ENCODE peak calls at places on chromosome 19, in four cellular contexts. One of them, this sample, is unnamed.

GRCh38 chr19:28537896-28538295 is 675.1 kb downstream of the UQCRFS1 start:
- DNase-seq in transverse colon: no peak
- DNase-seq in CD8-positive, alpha-beta T cell: no peak
- DNase-seq in SJSA1: no peak
- DNase-seq in this sample: no peak

GRCh38 chr19:13817615-13818371 is 22.6 kb downstream of the ZSWIM4 start:
- DNase-seq in SJSA1: no peak
- DNase-seq in CD8-positive, alpha-beta T cell: no peak
- DNase-seq in transverse colon: peak; percentile 87
- DNase-seq in this sample: no peak

GRCh38 chr19:55188620-55189019 is 8.5 kb upstream of the SYT5 start:
- DNase-seq in SJSA1: no peak
- DNase-seq in transverse colon: no peak
- DNase-seq in CD8-positive, alpha-beta T cell: no peak
- DNase-seq in this sample: no peak

GRCh38 chr19:21158523-21159135 is 16.8 kb downstream of the ZNF431 start:
- DNase-seq in SJSA1: no peak
- DNase-seq in CD8-positive, alpha-beta T cell: no peak
- DNase-seq in transverse colon: no peak
- DNase-seq in this sample: peak; percentile 4

GRCh38 chr19:23698711-23699520 is 11.9 kb upstream of the ZNF675 start:
- DNase-seq in transverse colon: peak; percentile 53
- DNase-seq in SJSA1: no peak
- DNase-seq in CD8-positive, alpha-beta T cell: peak; percentile 21
- DNase-seq in this sample: no peak

GRCh38 chr19:55642153-55643002 is 1.1 kb upstream of the ZNF581 start:
- DNase-seq in CD8-positive, alpha-beta T cell: peak; percentile 43
- DNase-seq in SJSA1: no peak
- DNase-seq in transverse colon: peak; percentile 51
- DNase-seq in this sample: no peak

GRCh38 chr19:17209126-17210036 is 5.8 kb upstream of the USE1 start:
- DNase-seq in SJSA1: peak; percentile 80
- DNase-seq in transverse colon: peak; percentile 69
- DNase-seq in CD8-positive, alpha-beta T cell: peak; percentile 35
- DNase-seq in this sample: no peak

GRCh38 chr19:29672933-29673336 is 7.7 kb downstream of the PLEKHF1 start:
- DNase-seq in CD8-positive, alpha-beta T cell: peak; percentile 95
- DNase-seq in SJSA1: no peak
- DNase-seq in transverse colon: peak; percentile 63
- DNase-seq in this sample: no peak

GRCh38 chr19:28532765-28533341 is 680.1 kb downstream of the UQCRFS1 start:
- DNase-seq in transverse colon: no peak
- DNase-seq in CD8-positive, alpha-beta T cell: no peak
- DNase-seq in SJSA1: no peak
- DNase-seq in this sample: no peak

GRCh38 chr19:54430306-54431254 is 15.3 kb downstream of the TTYH1 start:
- DNase-seq in CD8-positive, alpha-beta T cell: peak; percentile 36
- DNase-seq in transverse colon: peak; percentile 37
- DNase-seq in SJSA1: no peak
- DNase-seq in this sample: no peak

GRCh38 chr19:32195706-32196610 is 149.5 kb upstream of the ZNF507 start:
- DNase-seq in SJSA1: peak; percentile 22
- DNase-seq in CD8-positive, alpha-beta T cell: no peak
- DNase-seq in transverse colon: no peak
- DNase-seq in this sample: no peak

GRCh38 chr19:51440846-51441409 is 17.3 kb downstream of the SIGLEC8 start:
- DNase-seq in SJSA1: no peak
- DNase-seq in transverse colon: no peak
- DNase-seq in CD8-positive, alpha-beta T cell: peak; percentile 36
- DNase-seq in this sample: no peak

GRCh38 chr19:40603071-40603718 is 2.0 kb downstream of the LTBP4 start:
- DNase-seq in transverse colon: no peak
- DNase-seq in CD8-positive, alpha-beta T cell: no peak
- DNase-seq in SJSA1: no peak
- DNase-seq in this sample: no peak

GRCh38 chr19:35040826-35041547 is 534 bp upstream of the HPN start:
- DNase-seq in SJSA1: no peak
- DNase-seq in transverse colon: peak; percentile 77
- DNase-seq in CD8-positive, alpha-beta T cell: no peak
- DNase-seq in this sample: no peak

GRCh38 chr19:23283925-23284324 is 33.7 kb upstream of the ZNF724 start:
- DNase-seq in SJSA1: no peak
- DNase-seq in transverse colon: peak; percentile 74
- DNase-seq in CD8-positive, alpha-beta T cell: peak; percentile 59
- DNase-seq in this sample: no peak

GRCh38 chr19:39179754-39180153 is 17.0 kb upstream of the NCCRP1 start:
- DNase-seq in transverse colon: no peak
- DNase-seq in SJSA1: no peak
- DNase-seq in CD8-positive, alpha-beta T cell: no peak
- DNase-seq in this sample: no peak

GRCh38 chr19:2431318-2432055 is 4.1 kb upstream of the TIMM13 start:
- DNase-seq in transverse colon: no peak
- DNase-seq in SJSA1: no peak
- DNase-seq in CD8-positive, alpha-beta T cell: no peak
- DNase-seq in this sample: no peak

GRCh38 chr19:13117176-13117771 is 734 bp upstream of the TRMT1 start:
- DNase-seq in transverse colon: no peak
- DNase-seq in CD8-positive, alpha-beta T cell: no peak
- DNase-seq in SJSA1: no peak
- DNase-seq in this sample: no peak

GRCh38 chr19:10145031-10145430 is 25.3 kb upstream of the EIF3G start:
- DNase-seq in transverse colon: no peak
- DNase-seq in CD8-positive, alpha-beta T cell: no peak
- DNase-seq in SJSA1: no peak
- DNase-seq in this sample: no peak
- H3K27ac ChIP-seq in transverse colon: no peak overlapping the region
- H3K27ac ChIP-seq in CD8-positive, alpha-beta T cell: peak overlapping the region; percentile 20
- H3K27ac ChIP-seq in SJSA1: no peak overlapping the region
- H3K27ac ChIP-seq in this sample: no peak overlapping the region

GRCh38 chr19:18460900-18461299 is 23.0 kb upstream of the ISYNA1 start:
- DNase-seq in SJSA1: no peak
- DNase-seq in transverse colon: no peak
- DNase-seq in CD8-positive, alpha-beta T cell: no peak
- DNase-seq in this sample: no peak
- H3K27ac ChIP-seq in SJSA1: no peak overlapping the region
- H3K27ac ChIP-seq in transverse colon: peak overlapping the region; percentile 83
- H3K27ac ChIP-seq in CD8-positive, alpha-beta T cell: no peak overlapping the region
- H3K27ac ChIP-seq in this sample: peak overlapping the region; percentile 89

GRCh38 chr19:4636761-4637160 is 2.6 kb upstream of the TNFAIP8L1 start:
- DNase-seq in SJSA1: no peak
- DNase-seq in transverse colon: no peak
- DNase-seq in CD8-positive, alpha-beta T cell: no peak
- DNase-seq in this sample: no peak

GRCh38 chr19:4638828-4639530 is at the start of gene TNFAIP8L1:
- DNase-seq in transverse colon: peak; percentile 99
- DNase-seq in SJSA1: peak; percentile 98
- DNase-seq in CD8-positive, alpha-beta T cell: peak; percentile 99
- DNase-seq in this sample: peak; percentile 82

GRCh38 chr19:4639531-4640246 is 373 bp downstream of the TNFAIP8L1 start:
- DNase-seq in CD8-positive, alpha-beta T cell: no peak
- DNase-seq in SJSA1: no peak
- DNase-seq in transverse colon: peak; percentile 34
- DNase-seq in this sample: no peak

GRCh38 chr19:4640247-4641000 is 1.1 kb downstream of the TNFAIP8L1 start:
- DNase-seq in CD8-positive, alpha-beta T cell: no peak
- DNase-seq in transverse colon: peak; percentile 58
- DNase-seq in SJSA1: no peak
- DNase-seq in this sample: no peak

DNA sequence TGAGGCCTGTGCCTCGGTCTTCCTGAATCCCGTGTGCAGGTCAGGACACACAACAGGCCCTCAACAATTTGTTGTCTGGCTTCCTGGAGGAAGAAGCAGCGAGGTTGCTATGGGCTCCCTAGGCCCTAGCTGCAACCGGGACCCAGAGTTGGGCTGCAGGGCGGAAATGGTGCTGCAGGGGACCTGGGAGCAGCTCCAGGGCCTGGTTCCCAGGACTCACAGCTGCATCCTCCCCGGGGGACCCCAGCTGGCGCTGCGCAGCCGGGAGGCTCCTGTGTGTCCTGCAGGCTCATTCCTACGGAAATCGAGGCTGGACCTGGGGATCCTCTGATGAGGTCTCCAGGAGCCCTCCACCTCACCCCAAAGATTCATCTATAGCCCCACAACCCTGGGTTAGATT is 986 bp upstream of the TNFAIP8L1 start:
- DNase-seq in transverse colon: no peak
- DNase-seq in SJSA1: no peak
- DNase-seq in CD8-positive, alpha-beta T cell: no peak
- DNase-seq in this sample: no peak
- H3K27ac ChIP-seq in transverse colon: peak overlapping the region; percentile 88
- H3K27ac ChIP-seq in SJSA1: no peak overlapping the region
- H3K27ac ChIP-seq in CD8-positive, alpha-beta T cell: peak overlapping the region; percentile 68
- H3K27ac ChIP-seq in this sample: no peak overlapping the region

GRCh38 chr19:5131031-5131865 is 162.3 kb downstream of the KDM4B start:
- DNase-seq in CD8-positive, alpha-beta T cell: peak; percentile 79
- DNase-seq in SJSA1: no peak
- DNase-seq in transverse colon: peak; percentile 44
- DNase-seq in this sample: no peak
- H3K27ac ChIP-seq in CD8-positive, alpha-beta T cell: peak overlapping the region; percentile 90
- H3K27ac ChIP-seq in SJSA1: no peak overlapping the region
- H3K27ac ChIP-seq in transverse colon: no peak overlapping the region
- H3K27ac ChIP-seq in this sample: no peak overlapping the region

GRCh38 chr19:30969586-30969985 is 379.6 kb downstream of the TSHZ3 start:
- DNase-seq in SJSA1: no peak
- DNase-seq in CD8-positive, alpha-beta T cell: no peak
- DNase-seq in transverse colon: no peak
- DNase-seq in this sample: no peak
- H3K27ac ChIP-seq in SJSA1: no peak overlapping the region
- H3K27ac ChIP-seq in CD8-positive, alpha-beta T cell: no peak overlapping the region
- H3K27ac ChIP-seq in transverse colon: peak overlapping the region; percentile 42
- H3K27ac ChIP-seq in this sample: no peak overlapping the region

DNA sequence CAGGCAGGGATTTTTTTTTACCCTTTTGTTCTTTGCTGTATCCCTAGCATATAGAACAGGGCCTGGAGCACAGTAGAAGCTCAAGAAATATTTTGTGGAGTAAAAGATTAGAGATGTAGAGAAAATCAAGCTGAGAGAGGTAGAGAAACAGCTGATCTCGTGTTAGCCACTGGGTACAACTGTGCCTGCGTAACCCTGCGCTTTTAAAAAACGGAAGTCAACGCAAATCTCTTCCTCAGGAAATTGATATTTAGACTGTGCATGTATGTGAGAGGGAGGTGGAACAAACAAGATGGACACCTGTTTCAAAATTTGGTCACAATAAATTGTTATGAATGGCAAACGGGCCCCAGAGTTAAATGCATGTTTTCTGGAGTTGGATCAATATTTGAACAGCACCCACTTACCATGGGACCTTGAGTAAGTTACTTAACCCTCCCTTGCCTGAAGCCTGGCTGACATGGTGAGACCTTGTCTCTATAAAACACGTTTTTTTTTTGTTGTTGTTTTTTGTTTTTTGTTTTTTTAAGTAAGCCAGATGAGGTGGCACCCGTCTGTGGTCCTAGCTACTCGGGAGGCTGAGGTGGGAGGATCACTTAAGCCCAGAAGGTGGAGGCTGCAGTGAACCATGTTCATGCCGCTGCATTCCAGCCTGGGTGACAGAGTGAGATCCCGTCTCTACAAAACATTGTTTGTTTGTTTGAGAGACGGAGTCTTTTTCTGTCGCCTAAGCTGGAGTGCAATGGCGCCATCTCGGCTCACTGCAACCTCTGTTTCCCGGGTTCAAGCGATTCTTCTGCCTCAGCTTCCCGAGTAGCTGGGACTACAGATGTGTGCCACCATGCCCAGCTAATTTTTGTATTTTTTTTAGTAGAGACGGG is 3.3 kb upstream of the EPOR start:
- DNase-seq in SJSA1: no peak
- DNase-seq in transverse colon: no peak
- DNase-seq in CD8-positive, alpha-beta T cell: no peak
- DNase-seq in this sample: no peak
- H3K27ac ChIP-seq in SJSA1: no peak overlapping the region
- H3K27ac ChIP-seq in transverse colon: no peak overlapping the region
- H3K27ac ChIP-seq in CD8-positive, alpha-beta T cell: no peak overlapping the region
- H3K27ac ChIP-seq in this sample: no peak overlapping the region

DNA sequence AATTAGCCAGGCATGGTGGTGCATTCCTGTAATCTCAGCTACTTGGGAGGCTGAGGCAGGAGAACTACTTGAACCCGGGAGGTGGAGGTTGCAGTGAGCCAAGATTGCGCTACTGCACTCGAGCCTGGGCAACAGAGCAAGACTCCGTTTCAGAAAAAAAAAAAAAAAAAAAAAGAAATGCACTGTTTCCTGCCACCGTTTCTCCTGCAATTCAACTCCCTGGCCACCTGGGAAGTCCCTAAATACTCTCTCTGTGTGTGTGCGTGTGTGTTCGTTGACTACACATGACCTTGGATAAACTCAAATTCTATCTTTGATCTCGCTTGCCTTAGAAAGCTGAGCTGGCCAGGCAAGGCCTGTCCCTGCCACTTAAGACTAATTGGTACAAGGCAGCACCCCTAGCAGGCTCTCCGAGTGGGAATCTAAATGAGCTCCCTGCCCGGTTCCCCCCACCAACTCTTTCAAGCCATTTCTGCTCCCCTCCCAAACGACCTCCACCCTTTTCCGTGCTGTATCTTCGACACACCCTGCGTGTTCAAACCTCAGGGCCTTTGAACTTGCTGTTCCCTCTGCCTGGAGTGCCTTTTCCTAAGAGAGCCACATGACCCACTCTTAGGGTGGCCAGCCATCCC is 5.2 kb upstream of the BCAT2 start:
- DNase-seq in CD8-positive, alpha-beta T cell: no peak
- DNase-seq in transverse colon: no peak
- DNase-seq in SJSA1: no peak
- DNase-seq in this sample: no peak
- H3K27ac ChIP-seq in CD8-positive, alpha-beta T cell: no peak overlapping the region
- H3K27ac ChIP-seq in transverse colon: peak overlapping the region; percentile 8
- H3K27ac ChIP-seq in SJSA1: no peak overlapping the region
- H3K27ac ChIP-seq in this sample: no peak overlapping the region

DNA sequence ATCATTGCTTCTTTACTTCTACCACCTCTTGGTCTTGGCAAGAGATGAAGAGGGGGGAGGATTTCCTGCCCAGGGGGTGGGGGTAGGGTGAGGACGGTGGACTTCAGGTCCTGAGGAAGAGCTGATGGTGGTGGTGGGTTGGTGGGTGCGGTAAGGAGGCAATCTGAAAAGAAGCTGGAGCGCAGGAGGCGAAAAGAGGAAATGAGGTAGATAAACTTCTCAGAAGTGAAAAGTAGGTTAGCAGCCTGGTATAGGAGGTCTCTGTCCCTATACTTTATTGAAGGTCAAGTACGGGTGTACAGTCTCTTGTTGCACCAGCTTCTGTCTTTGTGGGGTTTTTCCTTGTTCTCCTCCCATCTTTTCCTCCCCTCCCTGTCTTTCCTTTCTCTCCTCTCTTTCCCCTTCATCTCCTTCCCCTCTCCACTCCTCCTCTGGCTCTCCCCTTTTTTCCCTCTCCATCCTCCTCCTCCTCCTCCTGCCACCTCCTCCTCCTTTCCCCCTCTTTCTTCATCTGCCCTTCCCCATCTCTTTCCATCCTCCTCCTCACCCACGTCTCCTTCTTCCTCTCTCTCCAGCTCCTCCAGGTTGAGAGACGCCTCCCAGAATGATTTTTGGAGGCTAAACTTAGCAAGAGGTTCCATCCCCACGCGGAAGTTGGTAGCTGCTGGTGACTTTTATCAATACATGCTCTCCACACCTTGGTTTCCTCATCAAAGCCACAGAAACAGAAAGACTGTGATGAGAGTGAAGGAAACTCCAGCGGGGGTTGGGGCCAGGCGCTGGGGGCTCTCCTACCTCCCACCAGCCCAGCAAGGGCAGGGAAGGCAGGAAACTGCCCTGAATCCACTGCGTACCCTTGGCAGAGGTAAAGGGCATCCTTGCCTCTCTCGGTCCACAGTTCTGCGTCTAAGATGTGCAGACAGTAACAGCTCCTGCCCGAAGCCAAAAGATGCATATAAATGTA is 15.3 kb downstream of the TNFSF14 start:
- DNase-seq in transverse colon: peak; percentile 42
- DNase-seq in CD8-positive, alpha-beta T cell: peak; percentile 47
- DNase-seq in SJSA1: no peak
- DNase-seq in this sample: no peak
- H3K27ac ChIP-seq in transverse colon: no peak overlapping the region
- H3K27ac ChIP-seq in CD8-positive, alpha-beta T cell: no peak overlapping the region
- H3K27ac ChIP-seq in SJSA1: no peak overlapping the region
- H3K27ac ChIP-seq in this sample: no peak overlapping the region